ENCODE peak calls at places on chromosome 10, in ten cellular contexts. One of them, this sample, is unnamed.

GRCh38 chr10:78543749-78544446 is 510.2 kb downstream of the RPS24 start:
- DNase-seq in vagina: no peak
- DNase-seq in GM18507: no peak
- DNase-seq in RPMI7951: peak
- DNase-seq in glutamatergic neuron: no peak
- DNase-seq in IMR-90: peak
- DNase-seq in NCI-H460: no peak
- DNase-seq in activated CD4-positive, alpha-beta T cell treated with anti-CD3 and anti-CD28 coated beads for 24 hours: no peak
- DNase-seq in non-pigmented ciliary epithelial cell: peak
- DNase-seq in kidney glomerular epithelial cell: no peak
- DNase-seq in this sample: no peak

GRCh38 chr10:28728396-28728795 is 51.1 kb downstream of the BAMBI start:
- DNase-seq in vagina: no peak
- DNase-seq in GM18507: no peak
- DNase-seq in RPMI7951: no peak
- DNase-seq in glutamatergic neuron: no peak
- DNase-seq in IMR-90: no peak
- DNase-seq in NCI-H460: no peak
- DNase-seq in activated CD4-positive, alpha-beta T cell treated with anti-CD3 and anti-CD28 coated beads for 24 hours: no peak
- DNase-seq in non-pigmented ciliary epithelial cell: no peak
- DNase-seq in kidney glomerular epithelial cell: no peak
- DNase-seq in this sample: no peak

GRCh38 chr10:113569576-113569975 is 16.7 kb downstream of the HABP2 start:
- DNase-seq in vagina: no peak
- DNase-seq in GM18507: no peak
- DNase-seq in RPMI7951: no peak
- DNase-seq in glutamatergic neuron: no peak
- DNase-seq in IMR-90: no peak
- DNase-seq in NCI-H460: no peak
- DNase-seq in activated CD4-positive, alpha-beta T cell treated with anti-CD3 and anti-CD28 coated beads for 24 hours: no peak
- DNase-seq in non-pigmented ciliary epithelial cell: no peak
- DNase-seq in kidney glomerular epithelial cell: no peak
- DNase-seq in this sample: no peak

GRCh38 chr10:79243211-79244067 is 103.8 kb upstream of the PPIF start:
- DNase-seq in vagina: no peak
- DNase-seq in GM18507: no peak
- DNase-seq in RPMI7951: peak
- DNase-seq in glutamatergic neuron: peak
- DNase-seq in IMR-90: no peak
- DNase-seq in NCI-H460: no peak
- DNase-seq in activated CD4-positive, alpha-beta T cell treated with anti-CD3 and anti-CD28 coated beads for 24 hours: peak
- DNase-seq in non-pigmented ciliary epithelial cell: no peak
- DNase-seq in kidney glomerular epithelial cell: no peak
- DNase-seq in this sample: peak

GRCh38 chr10:63466168-63466935 is 575 bp upstream of the JMJD1C start:
- DNase-seq in vagina: no peak
- DNase-seq in GM18507: peak
- DNase-seq in RPMI7951: peak
- DNase-seq in glutamatergic neuron: no peak
- DNase-seq in IMR-90: peak
- DNase-seq in NCI-H460: peak
- DNase-seq in activated CD4-positive, alpha-beta T cell treated with anti-CD3 and anti-CD28 coated beads for 24 hours: peak
- DNase-seq in non-pigmented ciliary epithelial cell: no peak
- DNase-seq in kidney glomerular epithelial cell: peak
- DNase-seq in this sample: peak

GRCh38 chr10:112723876-112724275 is 226.2 kb upstream of the TCF7L2 start:
- DNase-seq in vagina: no peak
- DNase-seq in GM18507: no peak
- DNase-seq in RPMI7951: peak
- DNase-seq in glutamatergic neuron: no peak
- DNase-seq in IMR-90: no peak
- DNase-seq in NCI-H460: no peak
- DNase-seq in activated CD4-positive, alpha-beta T cell treated with anti-CD3 and anti-CD28 coated beads for 24 hours: no peak
- DNase-seq in non-pigmented ciliary epithelial cell: no peak
- DNase-seq in kidney glomerular epithelial cell: no peak
- DNase-seq in this sample: no peak

GRCh38 chr10:34492081-34492480 is 323.0 kb downstream of the PARD3 start:
- DNase-seq in vagina: no peak
- DNase-seq in GM18507: no peak
- DNase-seq in RPMI7951: no peak
- DNase-seq in glutamatergic neuron: no peak
- DNase-seq in IMR-90: no peak
- DNase-seq in NCI-H460: no peak
- DNase-seq in activated CD4-positive, alpha-beta T cell treated with anti-CD3 and anti-CD28 coated beads for 24 hours: no peak
- DNase-seq in non-pigmented ciliary epithelial cell: no peak
- DNase-seq in kidney glomerular epithelial cell: no peak
- DNase-seq in this sample: no peak

GRCh38 chr10:97542169-97543024 is 30.2 kb upstream of the ANKRD2 start:
- DNase-seq in vagina: no peak
- DNase-seq in GM18507: no peak
- DNase-seq in RPMI7951: peak
- DNase-seq in glutamatergic neuron: no peak
- DNase-seq in IMR-90: peak
- DNase-seq in NCI-H460: peak
- DNase-seq in activated CD4-positive, alpha-beta T cell treated with anti-CD3 and anti-CD28 coated beads for 24 hours: peak
- DNase-seq in non-pigmented ciliary epithelial cell: peak
- DNase-seq in kidney glomerular epithelial cell: peak
- DNase-seq in this sample: peak

GRCh38 chr10:46525177-46525823 is 31.2 kb downstream of the GPRIN2 start:
- DNase-seq in vagina: no peak
- DNase-seq in GM18507: no peak
- DNase-seq in RPMI7951: peak
- DNase-seq in glutamatergic neuron: peak
- DNase-seq in IMR-90: peak
- DNase-seq in NCI-H460: no peak
- DNase-seq in activated CD4-positive, alpha-beta T cell treated with anti-CD3 and anti-CD28 coated beads for 24 hours: no peak
- DNase-seq in non-pigmented ciliary epithelial cell: peak
- DNase-seq in kidney glomerular epithelial cell: peak
- DNase-seq in this sample: no peak

GRCh38 chr10:59833810-59834209 is 72.5 kb downstream of the CCDC6 start:
- DNase-seq in vagina: no peak
- DNase-seq in GM18507: no peak
- DNase-seq in RPMI7951: no peak
- DNase-seq in glutamatergic neuron: no peak
- DNase-seq in IMR-90: no peak
- DNase-seq in NCI-H460: no peak
- DNase-seq in activated CD4-positive, alpha-beta T cell treated with anti-CD3 and anti-CD28 coated beads for 24 hours: no peak
- DNase-seq in non-pigmented ciliary epithelial cell: no peak
- DNase-seq in kidney glomerular epithelial cell: no peak
- DNase-seq in this sample: no peak

GRCh38 chr10:71529203-71529537 is 132.4 kb downstream of the CDH23 start:
- DNase-seq in vagina: no peak
- DNase-seq in GM18507: no peak
- DNase-seq in RPMI7951: no peak
- DNase-seq in glutamatergic neuron: no peak
- DNase-seq in IMR-90: no peak
- DNase-seq in NCI-H460: no peak
- DNase-seq in activated CD4-positive, alpha-beta T cell treated with anti-CD3 and anti-CD28 coated beads for 24 hours: no peak
- DNase-seq in non-pigmented ciliary epithelial cell: no peak
- DNase-seq in kidney glomerular epithelial cell: no peak
- DNase-seq in this sample: no peak

This sample was measured in stimulated activated effector memory CD8-positive, alpha-beta T cell treated with anti-CD3 and anti-CD28 coated beads, Interleukin-12 subunit alpha, Interleukin-12 subunit beta, amount 100 ng/mL, for 72 hours.